ENCODE peak calls at places on chromosomes 7 and 10, in six cellular contexts. M, L, H, B, R and U are unnamed samples. For H3K4me1, the result is how much of the 10 kb centered on the place peaks cover.

GRCh38 chr7:108722561-108722960 is 152.9 kb downstream of the DNAJB9 start:
- DNase-seq in B (no peak), L (no peak), M (no peak), R (no peak), H (no peak), U (no peak)

GRCh38 chr10:118369806-118370205 is 27.7 kb upstream of the FAM204A start:
- DNase-seq in R (no peak), H (no peak), L (no peak), B (peak), M (no peak), U (no peak)

GRCh38 chr10:123743441-123744225 is 77.5 kb downstream of the GPR26 start:
- DNase-seq in B (no peak), H (no peak), L (no peak), R (no peak), M (no peak), U (no peak)

GRCh38 chr10:10699427-10699826 is 318.2 kb upstream of the CELF2 start:
- DNase-seq in M (no peak), R (no peak), B (no peak), H (no peak), L (no peak), U (no peak)

GRCh38 chr7:128176696-128177095 is 64.4 kb upstream of the LEP start:
- DNase-seq in B (no peak), M (no peak), H (no peak), R (no peak), L (no peak), U (no peak)

GRCh38 chr10:25934673-25935139 is 677 bp downstream of the MYO3A start:
- DNase-seq in R (no peak), L (no peak), M (no peak), B (no peak), H (no peak), U (peak)

GRCh38 chr10:23037561-23037960 is 57.8 kb upstream of the MSRB2 start:
- DNase-seq in M (no peak), H (no peak), B (no peak), R (no peak), L (no peak), U (no peak)

GRCh38 chr7:3859436-3859835 is 558.4 kb downstream of the SDK1 start:
- DNase-seq in R (no peak), M (no peak), H (no peak), B (no peak), L (no peak), U (no peak)

GRCh38 chr10:1180836-1181235 is 124.7 kb downstream of the WDR37 start:
- DNase-seq in M (no peak), B (no peak), H (peak), L (no peak), R (no peak), U (no peak)

GRCh38 chr10:132027423-132027983 is 38.2 kb upstream of the JAKMIP3 start:
- DNase-seq in R (no peak), M (no peak), L (no peak), B (no peak), H (no peak), U (peak)

GRCh38 chr7:28890137-28890536 is 68.0 kb downstream of the TRIL start:
- DNase-seq in R (no peak), M (no peak), H (no peak), B (no peak), L (no peak), U (no peak)

GRCh38 chr10:78071140-78071856 is 37.6 kb downstream of the RPS24 start:
- DNase-seq in B (no peak), R (no peak), M (no peak), L (no peak), H (no peak), U (peak)

GRCh38 chr7:106031271-106032029 is 68.4 kb downstream of the CDHR3 start:
- DNase-seq in R (no peak), H (peak), B (no peak), L (no peak), M (no peak), U (no peak)

GRCh38 chr7:151207796-151208195 is 2.5 kb downstream of the H2BK1 start:
- DNase-seq in L (no peak), M (no peak), H (no peak), B (no peak), R (no peak), U (no peak)

GRCh38 chr7:142012825-142013506 is 17.3 kb downstream of the MGAM start:
- DNase-seq in L (no peak), B (no peak), M (no peak), H (no peak), R (no peak), U (no peak)

GRCh38 chr7:56009695-56010094 is 41.5 kb downstream of the PSPH start:
- DNase-seq in L (no peak), H (no peak), R (peak), M (peak), B (peak), U (no peak)

GRCh38 chr7:51141451-51141971 is 175.1 kb downstream of the COBL start:
- DNase-seq in H (no peak), B (no peak), L (peak), R (no peak), M (no peak), U (no peak)

GRCh38 chr10:22631646-22632278 is 82.6 kb downstream of the PIP4K2A start:
- DNase-seq in B (no peak), H (no peak), R (no peak), L (no peak), M (no peak), U (no peak)

GRCh38 chr10:80501913-80502521 is 35.7 kb upstream of the SH2D4B start:
- DNase-seq in H (no peak), R (no peak), M (peak), B (no peak), L (no peak), U (no peak)
- H3K4me1 ChIP-seq in H (half or more), R (half or more), M (half or more), B (under half), L (under half), U (half or more)

DNA sequence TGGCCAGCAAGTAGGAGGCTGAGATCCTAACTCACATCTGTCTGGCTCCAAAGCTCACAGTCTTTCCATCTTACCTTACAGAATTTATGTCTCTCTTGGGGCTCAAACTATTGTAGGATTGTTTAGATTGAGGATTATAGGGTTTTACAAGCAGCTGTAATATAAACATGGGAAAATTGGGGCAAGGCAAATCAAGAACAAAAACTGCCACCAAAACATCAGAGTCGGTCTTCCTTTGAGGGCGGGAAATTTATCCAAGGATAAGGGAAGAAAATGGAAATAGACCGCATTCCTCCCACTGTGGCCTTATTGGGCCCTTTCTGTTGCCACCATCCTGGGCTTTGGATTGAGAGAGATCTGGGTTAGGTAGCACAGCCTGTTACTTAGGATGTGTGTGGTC is 22.5 kb downstream of the RBM20 start:
- DNase-seq in L (no peak), M (no peak), R (no peak), B (no peak), H (no peak), U (no peak)
- H3K27ac ChIP-seq in L (no peak), M (peak), R (no peak), B (peak), H (peak), U (no peak)

DNA sequence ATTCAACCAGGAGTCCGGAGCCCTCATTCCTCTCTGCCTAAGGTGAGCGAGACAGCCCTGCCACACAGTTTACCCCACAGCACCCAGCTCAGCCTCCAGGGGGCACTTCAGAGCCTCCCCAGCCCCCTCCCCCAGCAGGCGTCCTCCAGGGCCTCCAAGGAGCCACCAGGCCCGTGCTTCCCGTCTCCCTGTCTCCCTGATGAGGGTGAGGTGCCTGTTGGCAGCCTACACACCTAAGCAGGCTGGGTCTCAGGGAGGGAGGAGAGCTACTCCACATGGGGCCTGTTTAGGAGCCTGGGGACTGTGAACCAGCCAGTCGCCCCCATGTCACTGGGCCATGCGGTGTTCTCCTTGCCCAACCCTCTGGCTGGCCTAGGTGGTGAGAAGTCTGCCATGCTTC is 28.9 kb upstream of the TRIM8 start:
- DNase-seq in L (no peak), M (no peak), H (no peak), B (no peak), R (no peak), U (peak)
- H3K4me1 ChIP-seq in L (under half), M (under half), H (half or more), B (under half), R (under half), U (under half)

DNA sequence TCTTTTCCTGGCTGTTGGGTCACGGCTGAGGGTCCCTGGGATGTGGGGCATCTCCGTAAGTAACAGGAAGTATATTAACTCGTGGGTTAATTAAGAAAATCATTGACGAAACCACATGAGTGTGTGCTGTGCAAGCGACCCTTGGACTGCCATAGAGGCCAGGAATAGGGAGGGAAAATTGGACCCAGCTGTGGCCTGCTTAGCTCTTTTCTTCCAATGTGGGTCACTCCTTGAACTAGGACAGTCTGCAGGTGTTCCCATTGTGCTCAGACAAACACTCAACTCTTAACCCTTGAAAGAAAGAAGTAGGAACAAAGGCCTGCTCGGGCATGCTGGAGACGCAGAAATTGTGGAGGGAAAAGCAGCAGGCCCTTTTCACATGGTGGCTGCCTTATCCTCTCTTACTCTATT is 25.6 kb upstream of the PLEKHA1 start:
- DNase-seq in H (no peak), M (no peak), L (no peak), B (no peak), R (no peak), U (peak)
- H3K27ac ChIP-seq in H (no peak), M (no peak), L (no peak), B (no peak), R (no peak), U (peak)

DNA sequence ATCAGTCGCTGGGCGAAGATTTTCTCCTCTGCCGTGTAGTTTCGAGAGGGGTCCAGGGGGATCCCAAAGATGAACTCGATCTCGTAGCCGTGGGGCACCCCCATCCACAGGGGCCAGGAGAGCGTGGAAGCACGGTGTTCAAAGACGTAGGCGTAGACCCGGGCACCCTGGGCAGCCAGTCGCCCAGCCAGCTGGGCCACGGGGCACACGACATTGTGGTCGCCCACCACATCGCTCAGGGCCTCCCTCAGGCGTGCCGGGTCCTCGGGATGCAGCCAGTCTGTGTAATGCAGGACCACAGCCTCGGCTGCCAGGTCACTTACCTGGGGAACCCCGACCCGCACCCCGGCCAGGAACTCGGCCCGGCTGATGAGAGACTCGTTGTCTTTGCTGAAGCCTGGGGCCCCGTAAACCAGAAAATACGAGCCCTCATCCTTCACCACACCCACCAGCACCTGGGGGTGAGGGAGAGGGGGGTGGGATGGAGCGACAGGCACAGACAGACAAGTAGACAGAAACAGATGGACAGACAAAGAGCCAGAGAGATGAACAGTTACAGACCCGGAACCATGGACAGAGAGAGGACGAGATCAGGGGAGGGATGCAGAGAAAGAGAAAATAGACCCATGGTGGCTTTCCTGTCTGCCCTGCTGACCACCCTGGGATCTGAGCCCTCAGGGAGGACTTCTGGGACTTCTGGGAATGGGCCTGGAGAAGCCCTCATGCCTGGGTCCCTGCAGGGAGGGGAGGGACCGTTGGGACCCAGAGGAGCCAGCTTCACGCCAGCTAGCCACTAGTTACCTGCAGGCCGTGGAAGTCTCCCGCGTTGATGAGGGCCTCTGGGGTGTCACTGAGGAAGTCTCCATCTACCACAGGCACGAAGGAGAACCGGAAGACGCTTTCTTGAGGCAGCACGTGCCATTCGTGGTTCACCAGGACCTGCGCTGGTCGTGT is 3.0 kb downstream of the ACHE start:
- DNase-seq in M (no peak), B (no peak), H (peak), L (no peak), R (no peak), U (peak)
- H3K4me1 ChIP-seq in M (half or more), B (under half), H (half or more), L (under half), R (under half), U (under half)

DNA sequence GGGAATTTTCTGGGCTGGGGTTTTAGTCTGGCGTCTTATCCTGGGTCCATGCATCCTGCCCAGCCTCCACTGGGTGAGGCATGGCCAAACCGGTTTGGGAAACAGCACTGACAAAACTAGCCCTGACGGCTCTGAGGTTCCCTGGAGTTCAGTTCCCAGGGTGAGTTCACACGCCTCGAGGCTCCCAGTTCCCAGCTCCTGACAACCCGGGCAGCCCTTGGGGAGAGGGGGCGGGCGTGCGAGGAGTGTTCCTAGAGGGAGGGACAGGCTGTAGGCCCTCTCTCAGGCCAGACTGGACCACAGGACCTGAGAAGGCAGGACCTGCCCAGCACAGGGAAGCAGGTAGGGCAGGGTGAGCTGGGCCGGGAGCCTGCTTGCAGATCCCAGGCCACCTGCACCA is 82.3 kb upstream of the PPIF start:
- DNase-seq in B (no peak), R (no peak), H (no peak), L (no peak), M (no peak), U (peak)
- H3K27ac ChIP-seq in B (no peak), R (no peak), H (peak), L (no peak), M (peak), U (peak)

GRCh38 chr10:32940321-32941264 is 17.4 kb downstream of the ITGB1 start:
- DNase-seq in H (no peak), M (no peak), L (no peak), B (no peak), R (no peak), U (no peak)

GRCh38 chr10:32939296-32940111 is 18.5 kb downstream of the ITGB1 start:
- DNase-seq in R (no peak), H (no peak), L (no peak), M (no peak), B (no peak), U (no peak)

GRCh38 chr10:32942081-32942480 is 15.9 kb downstream of the ITGB1 start:
- DNase-seq in L (no peak), H (no peak), M (no peak), R (no peak), B (no peak), U (no peak)

GRCh38 chr10:32943395-32943794 is 14.6 kb downstream of the ITGB1 start:
- DNase-seq in H (no peak), L (no peak), R (no peak), M (no peak), B (no peak), U (no peak)

DNA sequence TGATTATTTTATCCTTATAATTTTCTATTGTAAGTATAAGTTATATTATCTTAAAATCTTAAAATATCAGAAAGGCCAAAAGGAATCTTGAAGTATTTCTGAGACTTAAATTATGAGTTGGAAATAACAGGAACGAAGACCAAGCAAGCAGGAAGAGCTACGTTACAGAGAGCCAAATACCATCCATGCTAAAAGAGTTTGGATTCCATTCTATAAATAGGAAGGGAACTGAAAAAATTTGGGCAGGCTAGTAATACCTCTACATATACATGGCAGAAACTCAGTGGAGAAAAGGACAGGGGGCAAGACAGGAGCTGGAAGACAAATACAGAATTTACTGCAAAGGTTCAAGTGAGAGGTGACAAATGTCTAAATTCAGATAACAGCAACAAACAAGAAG is 16.7 kb downstream of the ITGB1 start:
- DNase-seq in M (no peak), R (no peak), B (no peak), H (no peak), L (no peak), U (no peak)
- H3K4me1 ChIP-seq in M (under half), R (under half), B (under half), H (half or more), L (half or more), U (half or more)

DNA sequence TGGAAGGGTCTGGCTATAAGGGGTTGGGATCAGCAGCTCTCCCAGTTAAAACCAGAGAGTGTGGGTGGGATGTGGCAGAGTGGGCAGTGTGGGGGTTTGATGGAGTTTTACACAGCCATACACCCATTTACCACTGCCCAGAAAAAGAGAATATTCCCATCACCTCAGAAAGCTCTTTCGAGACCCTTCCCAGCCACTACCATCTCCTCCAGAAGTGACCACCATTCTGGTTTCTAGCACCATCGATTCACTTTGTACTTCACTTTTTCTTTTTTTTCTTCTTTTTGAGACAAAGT is 15.5 kb downstream of the BAG3 start:
- DNase-seq in B (no peak), R (no peak), H (no peak), M (no peak), L (no peak), U (no peak)
- H3K27ac ChIP-seq in B (peak), R (no peak), H (peak), M (peak), L (peak), U (peak)

DNA sequence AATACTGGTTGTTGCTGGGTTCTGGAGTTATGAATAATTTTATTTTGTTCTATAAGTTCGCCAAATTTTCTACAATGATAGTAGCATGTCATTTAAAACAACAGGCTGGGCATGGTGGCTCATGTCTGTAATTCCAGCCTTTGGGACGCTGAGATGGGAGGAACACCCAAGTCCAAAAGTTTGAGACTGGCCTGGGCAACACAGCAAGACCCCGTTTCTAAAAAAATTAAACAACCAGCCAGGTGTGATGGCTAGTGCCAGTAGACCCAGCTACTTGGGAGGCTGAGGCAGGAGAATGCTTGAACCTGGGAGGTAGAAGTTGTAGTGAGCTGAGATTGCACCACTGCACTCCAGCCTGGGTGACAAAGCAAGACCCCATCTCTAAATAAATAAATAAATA is 347.7 kb downstream of the PARD3 start:
- DNase-seq in B (no peak), M (no peak), R (no peak), L (no peak), H (no peak), U (no peak)
- H3K4me1 ChIP-seq in B (under half), M (under half), R (under half), L (under half), H (under half), U (under half)

DNA sequence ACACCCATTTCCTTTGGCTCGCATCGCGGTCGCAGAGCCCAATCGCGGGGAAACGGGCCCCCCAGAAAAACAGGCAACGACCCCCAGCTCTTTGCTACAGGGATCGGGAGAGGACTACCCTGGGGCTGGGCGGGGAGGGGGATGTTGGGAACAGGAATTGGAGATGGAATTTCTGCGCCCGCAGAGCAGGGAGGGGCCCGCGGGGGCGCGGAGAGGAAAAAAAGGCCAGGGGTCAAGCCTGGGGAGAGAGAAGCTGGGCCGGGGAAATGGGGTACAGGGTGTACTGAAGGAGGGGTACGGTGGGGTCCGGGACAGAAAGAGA is 410 bp downstream of the SGCE start:
- DNase-seq in L (no peak), H (peak), M (no peak), B (no peak), R (no peak), U (peak)
- H3K27ac ChIP-seq in L (peak), H (peak), M (peak), B (peak), R (peak), U (peak)